ENCODE peak calls at places on chromosomes 16 and 17, in six cellular contexts. E is GM12878, W is A549, Z is endothelial cell of umbilical vein, U is K562, R is HepG2. N is an unnamed sample.

GRCh38 chr16:89175280-89176146 is 4.0 kb downstream of the CDH15 start:
- DNase-seq in E (no peak), W (no peak), Z (no peak), U (no peak), R (no peak), N (no peak)

GRCh38 chr16:59540621-59541020 is 806.5 kb upstream of the GOT2 start:
- DNase-seq in E (no peak), W (no peak), Z (no peak), U (no peak), R (no peak), N (no peak)

GRCh38 chr17:40901981-40902862 is 17.2 kb upstream of the KRT20 start:
- DNase-seq in E (no peak), W (peak), Z (no peak), U (no peak), R (peak), N (no peak)

GRCh38 chr16:14015948-14016347 is 55.2 kb upstream of the MRTFB start:
- DNase-seq in E (no peak), W (peak), Z (peak), U (no peak), R (no peak), N (peak)

GRCh38 chr17:49699967-49700575 is 7.7 kb downstream of the SLC35B1 start:
- DNase-seq in E (no peak), W (no peak), Z (no peak), U (no peak), R (no peak), N (no peak)

GRCh38 chr17:40535924-40536717 is 29.2 kb downstream of the CCR7 start:
- DNase-seq in E (no peak), W (no peak), Z (peak), U (peak), R (no peak), N (no peak)

GRCh38 chr17:50181155-50181554 is 15.3 kb downstream of the SGCA start:
- DNase-seq in E (no peak), W (no peak), Z (no peak), U (no peak), R (peak), N (no peak)

GRCh38 chr16:81600275-81600674 is 155.7 kb downstream of the CMIP start:
- DNase-seq in E (no peak), W (peak), Z (peak), U (no peak), R (peak), N (no peak)

GRCh38 chr17:58335779-58336455 is 7.3 kb upstream of the TSPOAP1 start:
- DNase-seq in E (peak), W (no peak), Z (no peak), U (no peak), R (peak), N (peak)

GRCh38 chr17:79331492-79331891 is 256.9 kb downstream of the ENGASE start:
- DNase-seq in E (no peak), W (no peak), Z (no peak), U (no peak), R (no peak), N (no peak)

GRCh38 chr16:71727545-71728324 is 3.2 kb upstream of the PHLPP2 start:
- DNase-seq in E (no peak), W (no peak), Z (no peak), U (no peak), R (no peak), N (no peak)

GRCh38 chr17:17877548-17878358 is 41.0 kb upstream of the SREBF1 start:
- DNase-seq in E (no peak), W (no peak), Z (peak), U (no peak), R (no peak), N (no peak)

GRCh38 chr16:57753448-57754353 is 18.1 kb downstream of the KATNB1 start:
- DNase-seq in E (no peak), W (no peak), Z (no peak), U (no peak), R (no peak), N (no peak)

GRCh38 chr17:30426292-30426691 is 47.6 kb downstream of the CPD start:
- DNase-seq in E (no peak), W (no peak), Z (no peak), U (no peak), R (no peak), N (no peak)

GRCh38 chr16:64061621-64062020 is 1060.2 kb downstream of the CDH11 start:
- DNase-seq in E (no peak), W (no peak), Z (no peak), U (no peak), R (no peak), N (no peak)

GRCh38 chr16:63575031-63575430 is 1538.8 kb upstream of the CDH8 start:
- DNase-seq in E (no peak), W (no peak), Z (no peak), U (no peak), R (no peak), N (no peak)

GRCh38 chr17:66474810-66475497 is 172.5 kb downstream of the PRKCA start:
- DNase-seq in E (no peak), W (no peak), Z (no peak), U (no peak), R (peak), N (no peak)

GRCh38 chr17:41519501-41520224 is 973 bp upstream of the KRT15 start:
- DNase-seq in E (no peak), W (no peak), Z (no peak), U (peak), R (no peak), N (no peak)

GRCh38 chr17:50133028-50133768 is 3.2 kb upstream of the SAMD14 start:
- DNase-seq in E (no peak), W (peak), Z (no peak), U (no peak), R (peak), N (no peak)

GRCh38 chr17:79053251-79053925 is 21.2 kb upstream of the ENGASE start:
- DNase-seq in E (no peak), W (no peak), Z (no peak), U (no peak), R (no peak), N (no peak)

GRCh38 chr17:68849673-68850260 is 105.4 kb downstream of the ABCA8 start:
- DNase-seq in E (no peak), W (no peak), Z (no peak), U (no peak), R (no peak), N (no peak)

GRCh38 chr17:36001109-36001735 is at the start of gene CCL15:
- DNase-seq in E (no peak), W (no peak), Z (no peak), U (no peak), R (peak), N (no peak)

GRCh38 chr17:81294512-81295030 is 536 bp downstream of the SLC38A10 start:
- DNase-seq in E (no peak), W (no peak), Z (peak), U (peak), R (no peak), N (peak)

GRCh38 chr17:80441133-80441578 is 26.2 kb downstream of the ENDOV start:
- DNase-seq in E (no peak), W (no peak), Z (peak), U (peak), R (peak), N (peak)

GRCh38 chr16:83676056-83676455 is 131.7 kb upstream of the HSBP1 start:
- DNase-seq in E (no peak), W (no peak), Z (no peak), U (no peak), R (no peak), N (no peak)

GRCh38 chr16:3950343-3951193 is 70.1 kb upstream of the CREBBP start:
- DNase-seq in E (no peak), W (peak), Z (peak), U (peak), R (no peak), N (no peak)

GRCh38 chr16:9256196-9256595 is 164.8 kb downstream of the HAPSTR1 start:
- DNase-seq in E (no peak), W (peak), Z (peak), U (peak), R (peak), N (peak)

GRCh38 chr16:976389-976931 is 5.1 kb upstream of the SOX8 start:
- DNase-seq in E (no peak), W (no peak), Z (no peak), U (no peak), R (no peak), N (no peak)

GRCh38 chr17:21376835-21377690 is 906 bp downstream of the KCNJ12 start:
- DNase-seq in E (no peak), W (peak), Z (peak), U (peak), R (no peak), N (peak)
- H3K4me3 ChIP-seq in E (no peak), W (peak), Z (peak), U (no peak), R (no peak), N (no peak)

DNA sequence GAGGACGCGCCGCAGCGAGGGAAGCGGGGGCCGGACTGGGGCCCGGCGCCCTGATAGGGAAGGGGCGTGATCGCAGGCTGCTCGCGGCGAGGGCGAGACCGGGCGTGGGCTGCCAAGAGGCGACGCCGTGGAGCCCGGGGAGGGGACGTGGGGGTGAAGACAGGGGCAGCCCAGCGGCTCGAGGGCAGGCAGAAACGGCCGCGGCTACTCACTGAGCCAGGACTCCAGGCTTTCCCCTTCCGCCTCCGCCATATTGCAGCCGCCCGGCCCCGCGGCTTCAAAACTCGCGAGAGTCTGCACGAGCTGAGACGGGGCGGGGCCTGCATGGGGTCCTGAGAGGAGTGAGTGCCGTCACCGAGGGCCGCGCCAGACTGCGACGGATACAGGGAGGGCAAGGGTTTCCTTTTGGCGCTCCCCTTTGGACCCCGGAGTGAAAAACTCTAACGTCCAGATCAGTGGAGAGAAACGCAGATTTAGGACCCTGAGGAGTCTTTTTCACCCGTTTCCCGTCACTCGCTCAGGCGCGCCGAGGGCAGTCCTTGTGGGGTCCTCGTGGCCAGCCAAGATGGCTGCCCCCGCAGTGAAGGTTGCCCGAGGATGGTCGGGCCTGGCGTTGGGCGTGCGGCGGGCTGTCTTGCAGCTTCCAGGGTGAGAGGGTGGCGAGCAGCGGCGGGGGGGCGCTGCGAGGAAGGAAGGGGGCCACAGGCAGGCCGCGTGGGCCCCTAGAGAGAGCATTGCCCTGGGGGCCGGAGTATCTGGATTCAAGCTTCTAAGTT is at the start of the genes GGA3 and MRPS7:
- DNase-seq in E (peak), W (peak), Z (peak), U (peak), R (peak), N (peak)
- TF ChIP-seq POLR2A in E (peak), W (peak), Z (peak), U (peak), R (peak), N (peak)

DNA sequence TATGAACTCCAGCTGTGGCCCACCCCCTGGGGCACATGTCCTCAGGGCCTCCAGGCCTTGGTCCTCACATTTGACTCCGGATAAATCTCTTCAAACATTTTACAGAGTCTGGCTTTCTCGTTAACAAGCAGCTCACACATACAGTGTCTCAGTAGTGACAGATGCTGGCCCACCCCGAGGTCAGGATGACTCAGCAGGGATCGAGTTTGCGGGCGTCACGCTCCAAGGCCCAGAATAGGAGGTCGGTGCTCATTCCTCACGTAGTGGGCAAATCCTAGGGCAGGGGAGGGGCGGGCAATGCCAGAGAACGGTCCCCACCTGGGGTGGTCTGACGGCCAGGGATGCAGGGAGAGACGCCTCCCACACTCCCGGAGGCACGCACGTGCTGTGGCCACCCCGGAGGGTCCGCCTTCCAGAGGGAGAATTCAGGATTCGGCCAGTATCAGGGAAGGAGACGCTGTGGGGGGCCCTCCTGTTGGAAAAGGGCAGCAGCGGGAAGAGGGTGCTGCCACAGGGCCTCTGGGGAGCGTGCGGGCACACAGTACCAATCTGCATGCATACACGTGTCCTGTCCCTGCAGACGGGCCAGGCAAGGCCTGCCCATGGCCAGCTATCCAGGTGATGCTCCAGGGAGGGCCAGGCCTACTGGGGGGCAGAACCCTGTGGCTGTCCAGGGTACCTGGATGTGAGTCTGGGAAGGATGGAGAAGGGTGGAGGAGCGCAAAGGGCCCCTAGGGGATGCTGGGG is 8.6 kb downstream of the SLC7A5 start:
- DNase-seq in E (no peak), W (peak), Z (peak), U (no peak), R (peak), N (no peak)
- TF ChIP-seq MYC in E (no peak), W (peak), Z (no peak), U (no peak), R (peak), N (no peak)

DNA sequence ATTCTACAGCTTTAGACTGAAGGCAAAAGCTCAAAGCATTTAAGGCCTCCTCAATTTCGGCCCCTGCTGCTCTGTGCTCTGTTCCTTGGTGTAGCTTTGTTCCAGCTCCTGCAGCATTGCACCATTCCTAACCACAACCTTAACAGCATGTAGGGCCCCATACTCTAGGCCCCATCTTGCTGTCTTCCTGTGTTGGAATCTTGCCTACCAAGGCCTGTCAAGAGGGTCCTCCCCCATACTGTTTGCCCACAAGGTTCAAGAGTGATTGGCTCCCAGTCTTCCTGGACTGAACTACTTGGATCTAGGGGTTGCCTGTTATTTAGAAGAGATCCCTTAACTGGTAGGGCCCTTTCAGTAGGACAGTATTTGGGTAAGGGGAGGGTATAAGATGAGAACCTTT is 26.8 kb downstream of the TRPV2 start:
- DNase-seq in E (no peak), W (no peak), Z (no peak), U (no peak), R (no peak), N (peak)
- H3K4me3 ChIP-seq in E (peak), W (peak), Z (peak), U (peak), R (peak), N (peak)

DNA sequence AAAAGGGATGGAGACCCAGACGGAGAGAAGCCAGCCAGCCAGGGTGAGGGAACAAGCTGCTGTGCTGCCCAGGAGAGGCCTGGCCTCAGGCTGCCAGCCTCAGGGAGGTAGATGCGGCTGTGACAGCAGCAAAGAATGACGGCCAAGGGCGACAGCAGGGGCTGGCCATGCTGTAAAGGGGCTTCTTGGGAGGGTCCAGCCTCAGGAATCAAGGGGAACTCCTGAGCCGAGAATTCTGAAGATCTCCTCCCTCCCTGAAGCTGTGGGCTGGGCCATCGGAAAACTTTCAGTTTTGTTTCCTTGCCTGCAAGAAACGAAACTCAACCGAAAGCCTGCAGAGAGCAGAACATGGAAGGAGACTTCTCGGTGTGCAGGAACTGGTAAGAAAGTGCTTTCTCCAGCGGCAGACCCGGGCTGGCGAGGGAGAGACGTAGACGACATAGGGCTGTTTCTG is at the start of gene XAF1:
- DNase-seq in E (peak), W (no peak), Z (peak), U (no peak), R (no peak), N (peak)
- TF ChIP-seq POLR2A in E (peak), W (no peak), Z (no peak), U (no peak), R (no peak), N (no peak)

GRCh38 chr16:67872131-67872630 is 671 bp upstream of the EDC4 start:
- DNase-seq in E (no peak), W (no peak), Z (no peak), U (no peak), R (no peak), N (peak)

GRCh38 chr16:67871256-67871655 is 1.6 kb upstream of the EDC4 start:
- DNase-seq in E (no peak), W (no peak), Z (no peak), U (no peak), R (no peak), N (no peak)

GRCh38 chr16:67874147-67874771 is 1.4 kb downstream of the EDC4 start:
- DNase-seq in E (no peak), W (no peak), Z (no peak), U (no peak), R (no peak), N (no peak)

GRCh38 chr16:67873435-67874146 is 739 bp downstream of the EDC4 start:
- DNase-seq in E (no peak), W (no peak), Z (peak), U (peak), R (no peak), N (no peak)

GRCh38 chr16:67872631-67873434 is at the start of gene EDC4:
- DNase-seq in E (peak), W (peak), Z (peak), U (peak), R (peak), N (peak)
- TF ChIP-seq MYC in E (no peak), W (no peak), Z (no peak), U (peak), R (peak), N (peak)

DNA sequence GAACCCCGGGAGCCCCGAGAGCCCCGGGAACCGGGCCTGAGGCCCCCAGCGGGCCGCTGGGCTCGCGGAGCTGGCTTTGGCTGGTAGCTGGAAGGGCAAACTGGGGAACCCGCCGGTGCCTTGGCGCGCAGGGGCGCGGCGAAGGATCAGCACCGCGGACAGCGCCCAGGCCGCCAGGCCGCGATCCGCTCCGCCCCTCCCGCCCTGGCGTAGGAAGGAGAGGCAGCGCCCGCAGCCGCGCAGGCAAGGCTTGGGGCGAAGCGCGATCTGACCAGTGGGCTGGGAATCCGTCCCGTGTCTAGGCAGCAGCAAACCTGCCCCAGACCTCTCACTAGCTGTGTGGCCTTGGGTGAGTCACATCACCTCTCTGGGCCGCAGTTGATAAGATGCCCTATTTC is 331 bp upstream of the CCDC92B start:
- DNase-seq in E (peak), W (peak), Z (peak), U (peak), R (peak), N (peak)
- H3K4me3 ChIP-seq in E (no peak), W (peak), Z (no peak), U (no peak), R (no peak), N (no peak)

GRCh38 chr16:85615014-85615851 is 2.1 kb downstream of the GSE1 start:
- DNase-seq in E (no peak), W (peak), Z (no peak), U (no peak), R (peak), N (peak)

GRCh38 chr16:85613609-85614337 is 651 bp downstream of the GSE1 start:
- DNase-seq in E (no peak), W (peak), Z (no peak), U (peak), R (peak), N (peak)

GRCh38 chr16:85612801-85613608 is at the start of gene GSE1:
- DNase-seq in E (peak), W (peak), Z (peak), U (peak), R (peak), N (peak)

GRCh38 chr16:85615852-85616607 is 2.9 kb downstream of the GSE1 start:
- DNase-seq in E (peak), W (peak), Z (peak), U (peak), R (peak), N (peak)

GRCh38 chr16:85614338-85615013 is 1.4 kb downstream of the GSE1 start:
- DNase-seq in E (no peak), W (no peak), Z (no peak), U (peak), R (no peak), N (no peak)
- TF ChIP-seq POLR2A in E (peak), W (no peak), Z (no peak), U (no peak), R (no peak), N (no peak)